ENCODE peak calls at places on chromosomes 13 and 19, in four cellular contexts. F, D, W and E are unnamed samples.

GRCh38 chr19:18408053-18408476 is 10.6 kb upstream of the LRRC25 start:
- DNase-seq in W (peak), D (no peak), F (peak), E (peak)

GRCh38 chr13:71015021-71015420 is 852.0 kb downstream of the DACH1 start:
- DNase-seq in F (no peak), W (no peak), D (no peak), E (no peak)

GRCh38 chr13:114298866-114299265 is 15.4 kb upstream of the CHAMP1 start:
- DNase-seq in W (no peak), F (no peak), D (no peak), E (no peak)

GRCh38 chr13:58883405-58883804 is 1251.9 kb downstream of the PCDH17 start:
- DNase-seq in W (no peak), F (no peak), D (no peak), E (no peak)

GRCh38 chr19:10228925-10229324 is 2.2 kb downstream of the S1PR2 start:
- DNase-seq in F (peak), W (no peak), D (peak), E (peak)

GRCh38 chr13:24906268-24906667 is 142.3 kb downstream of the RNF17 start:
- DNase-seq in D (no peak), F (no peak), W (no peak), E (no peak)

GRCh38 chr13:66809496-66809895 is 420.6 kb downstream of the PCDH9 start:
- DNase-seq in W (no peak), D (no peak), F (no peak), E (no peak)

GRCh38 chr13:114107686-114108081 is 24.7 kb downstream of the RASA3 start:
- DNase-seq in D (no peak), W (no peak), F (peak), E (no peak)

GRCh38 chr19:54373781-54374266 is 9.1 kb upstream of the LAIR1 start:
- DNase-seq in W (no peak), D (no peak), F (no peak), E (no peak)

GRCh38 chr13:33355470-33355869 is 69.9 kb upstream of the STARD13 start:
- DNase-seq in W (no peak), F (no peak), D (no peak), E (no peak)

GRCh38 chr13:30191491-30192100 is 115.8 kb downstream of the KATNAL1 start:
- DNase-seq in D (no peak), F (no peak), W (no peak), E (no peak)

GRCh38 chr19:58570770-58571574 is 2.2 kb downstream of the MZF1 start:
- DNase-seq in D (no peak), F (no peak), W (no peak), E (no peak)

GRCh38 chr19:16612631-16613030 is 15.4 kb downstream of the MED26 start:
- DNase-seq in W (no peak), F (no peak), D (no peak), E (no peak)

GRCh38 chr13:40193290-40194203 is 472.9 kb downstream of the FOXO1 start:
- DNase-seq in D (no peak), F (no peak), W (no peak), E (no peak)

GRCh38 chr13:113584205-113584869 is at the start of gene TFDP1:
- DNase-seq in F (peak), W (peak), D (peak), E (peak)

GRCh38 chr13:100039740-100040139 is 49.2 kb upstream of the PCCA start:
- DNase-seq in D (peak), W (no peak), F (no peak), E (no peak)

GRCh38 chr13:52128714-52129700 is at the start of gene NEK5:
- DNase-seq in W (no peak), D (peak), F (peak), E (peak)

GRCh38 chr13:31029129-31029528 is 96.7 kb downstream of the TEX26 start:
- DNase-seq in F (peak), W (no peak), D (no peak), E (no peak)

GRCh38 chr19:15463865-15464371 is 426 bp downstream of the RASAL3 start:
- DNase-seq in F (no peak), D (no peak), W (no peak), E (no peak)

GRCh38 chr13:59755647-59756290 is 408.0 kb downstream of the DIAPH3 start:
- DNase-seq in D (no peak), F (no peak), W (no peak), E (no peak)

GRCh38 chr13:41034382-41034781 is 15.3 kb upstream of the ELF1 start:
- DNase-seq in W (no peak), F (no peak), D (no peak), E (no peak)

GRCh38 chr13:65594255-65594654 is 1635.9 kb downstream of the PCDH9 start:
- DNase-seq in W (no peak), D (no peak), F (peak), E (no peak)

GRCh38 chr19:16628984-16629691 is 1.1 kb upstream of the MED26 start:
- DNase-seq in W (peak), D (no peak), F (peak), E (peak)

GRCh38 chr19:51531349-51532315 is at the start of gene SIGLEC6:
- DNase-seq in D (no peak), W (peak), F (no peak), E (no peak)

GRCh38 chr13:112182831-112183543 is 116.0 kb downstream of the SOX1 start:
- DNase-seq in F (no peak), D (peak), W (no peak), E (no peak)

GRCh38 chr13:79671420-79671819 is 190.5 kb downstream of the NDFIP2 start:
- DNase-seq in W (no peak), F (no peak), D (no peak), E (no peak)

GRCh38 chr13:67408823-67409222 is 178.7 kb upstream of the PCDH9 start:
- DNase-seq in F (no peak), D (peak), W (no peak), E (no peak)

GRCh38 chr13:99585609-99586008 is 84.3 kb downstream of the TM9SF2 start:
- DNase-seq in W (no peak), D (no peak), F (no peak), E (no peak)

GRCh38 chr13:40665754-40666057 is 735 bp downstream of the FOXO1 start:
- DNase-seq in D (no peak), W (no peak), F (peak), E (peak)

GRCh38 chr13:77767413-77767812 is 69.9 kb downstream of the SLAIN1 start:
- DNase-seq in D (peak), F (no peak), W (no peak), E (no peak)

GRCh38 chr19:39032164-39032918 is at the start of gene FBXO27:
- DNase-seq in W (no peak), F (peak), D (no peak), E (peak)

GRCh38 chr13:108785844-108786243 is 156.4 kb downstream of the MYO16 start:
- DNase-seq in W (no peak), F (no peak), D (no peak), E (no peak)

GRCh38 chr19:41588497-41589209 is 12.7 kb downstream of the CEACAM21 start:
- DNase-seq in W (no peak), F (no peak), D (peak), E (peak)

GRCh38 chr19:39937094-39937493 is 2.7 kb upstream of the FCGBP start:
- DNase-seq in D (no peak), F (no peak), W (peak), E (no peak)

GRCh38 chr13:78241278-78241919 is 322.8 kb upstream of the EDNRB start:
- DNase-seq in W (no peak), D (peak), F (peak), E (peak)

GRCh38 chr19:43478323-43478722 is 12.9 kb upstream of the LYPD3 start:
- DNase-seq in F (no peak), W (no peak), D (no peak), E (no peak)
- TF ChIP-seq NFIC in F (no peak), W (no peak), D (no peak), E (no peak)

GRCh38 chr13:96968027-96968426 is 26.2 kb downstream of the OXGR1 start:
- DNase-seq in F (no peak), D (no peak), W (no peak), E (no peak)

GRCh38 chr13:96967248-96967745 is 27.0 kb downstream of the OXGR1 start:
- DNase-seq in D (peak), W (no peak), F (no peak), E (peak)

GRCh38 chr13:96966415-96967102 is 27.7 kb downstream of the OXGR1 start:
- DNase-seq in D (no peak), F (no peak), W (no peak), E (no peak)

GRCh38 chr13:96960379-96960778 is 33.9 kb downstream of the OXGR1 start:
- DNase-seq in W (no peak), F (no peak), D (no peak), E (no peak)

GRCh38 chr13:96963786-96964475 is 30.3 kb downstream of the OXGR1 start:
- DNase-seq in F (no peak), W (no peak), D (no peak), E (no peak)
- TF ChIP-seq MAX in F (no peak), W (no peak), D (no peak), E (no peak)

DNA sequence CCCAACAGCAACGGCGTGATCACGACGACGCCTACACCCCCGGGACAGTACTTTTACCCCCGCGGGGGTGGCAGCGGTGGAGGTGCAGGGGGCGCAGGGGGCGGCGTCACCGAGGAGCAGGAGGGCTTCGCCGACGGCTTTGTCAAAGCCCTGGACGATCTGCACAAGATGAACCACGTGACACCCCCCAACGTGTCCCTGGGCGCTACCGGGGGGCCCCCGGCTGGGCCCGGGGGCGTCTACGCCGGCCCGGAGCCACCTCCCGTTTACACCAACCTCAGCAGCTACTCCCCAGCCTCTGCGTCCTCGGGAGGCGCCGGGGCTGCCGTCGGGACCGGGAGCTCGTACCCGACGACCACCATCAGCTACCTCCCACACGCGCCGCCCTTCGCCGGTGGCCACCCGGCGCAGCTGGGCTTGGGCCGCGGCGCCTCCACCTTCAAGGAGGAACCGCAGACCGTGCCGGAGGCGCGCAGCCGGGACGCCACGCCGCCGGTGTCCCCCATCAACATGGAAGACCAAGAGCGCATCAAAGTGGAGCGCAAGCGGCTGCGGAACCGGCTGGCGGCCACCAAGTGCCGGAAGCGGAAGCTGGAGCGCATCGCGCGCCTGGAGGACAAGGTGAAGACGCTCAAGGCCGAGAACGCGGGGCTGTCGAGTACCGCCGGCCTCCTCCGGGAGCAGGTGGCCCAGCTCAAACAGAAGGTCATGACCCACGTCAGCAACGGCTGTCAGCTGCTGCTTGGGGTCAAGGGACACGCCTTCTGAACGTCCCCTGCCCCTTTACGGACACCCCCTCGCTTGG is 964 bp downstream of the JUNB start:
- DNase-seq in D (peak), F (peak), W (no peak), E (peak)
- TF ChIP-seq RAD21 in D (no peak), F (no peak), W (no peak), E (no peak)

DNA sequence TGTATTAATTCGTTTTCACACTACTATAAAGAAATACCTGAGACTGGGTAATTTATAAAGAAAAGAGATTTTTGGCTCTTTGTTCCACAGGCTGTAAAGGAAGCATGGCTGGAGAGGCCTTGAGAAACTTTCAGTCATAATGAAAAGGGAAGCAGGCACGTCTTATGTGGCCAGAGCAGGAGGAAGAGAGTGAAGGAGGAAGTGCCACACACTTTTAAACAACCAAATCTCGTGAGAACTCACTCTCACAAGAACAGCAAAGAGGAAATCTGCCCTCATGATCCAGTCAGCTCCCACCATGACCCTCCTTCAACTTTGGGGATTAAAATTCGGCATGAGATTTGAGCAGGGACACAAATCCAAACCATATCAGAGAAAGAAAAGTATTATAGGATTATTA is 1255.9 kb upstream of the MIR17HG start:
- DNase-seq in F (no peak), D (no peak), W (no peak), E (no peak)
- TF ChIP-seq NFIC in F (no peak), D (no peak), W (no peak), E (no peak)

GRCh38 chr13:19382111-19382510 is 179.2 kb downstream of the TPTE2 start:
- DNase-seq in W (no peak), D (no peak), F (peak), E (no peak)
- TF ChIP-seq MAX in W (no peak), D (no peak), F (no peak), E (no peak)

GRCh38 chr19:1247747-1248453 is 483 bp upstream of the MIDN start:
- DNase-seq in D (peak), W (no peak), F (peak), E (peak)

GRCh38 chr19:1245884-1246816 is 2.2 kb upstream of the MIDN start:
- DNase-seq in F (no peak), W (no peak), D (peak), E (no peak)

GRCh38 chr19:1243768-1244692 is 2.5 kb downstream of the ATP5F1D start:
- DNase-seq in W (no peak), F (peak), D (peak), E (no peak)

GRCh38 chr19:1245468-1245867 is 2.9 kb upstream of the MIDN start:
- DNase-seq in W (no peak), D (no peak), F (no peak), E (no peak)

DNA sequence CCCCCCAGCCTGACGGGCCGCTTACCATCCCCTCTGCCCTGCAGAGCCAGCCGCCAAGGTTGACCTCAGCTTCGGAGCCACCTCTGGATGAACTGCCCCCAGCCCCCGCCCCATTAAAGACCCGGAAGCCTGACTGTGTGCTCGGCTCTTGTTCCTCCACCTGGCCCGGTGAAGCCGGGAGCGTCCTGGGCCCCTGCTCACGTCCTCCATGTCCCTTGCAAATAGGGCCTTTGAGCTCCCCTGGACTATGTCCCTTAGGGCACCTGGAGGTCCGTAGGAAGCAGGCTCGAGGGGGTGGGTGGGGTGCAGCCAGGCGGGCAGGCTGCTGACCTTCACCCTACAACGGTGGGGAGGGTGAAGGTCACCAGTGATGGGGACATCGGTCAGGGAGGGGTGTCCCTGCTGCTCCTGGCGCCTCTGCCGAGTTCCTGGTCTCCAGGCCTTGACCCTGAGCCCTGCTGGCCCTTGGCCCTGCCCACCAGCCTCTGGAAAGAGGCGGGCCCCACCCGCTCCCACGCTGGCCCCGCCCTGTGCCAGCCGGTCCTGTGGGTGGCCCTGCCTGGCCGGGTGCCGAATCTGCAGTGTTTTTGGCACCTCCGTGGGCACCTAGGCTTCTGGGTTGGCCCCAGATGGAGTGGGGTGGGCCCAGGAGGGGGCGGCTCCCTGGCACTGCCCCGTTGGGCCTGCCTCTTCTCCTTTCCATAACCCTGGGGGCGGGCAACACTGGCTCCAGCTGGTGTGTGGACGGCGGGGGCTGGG is 3.3 kb downstream of the ATP5F1D start:
- DNase-seq in D (peak), F (no peak), W (no peak), E (no peak)
- TF ChIP-seq RAD21 in D (no peak), F (no peak), W (no peak), E (no peak)

GRCh38 chr19:44848036-44848804 is 2.1 kb downstream of the NECTIN2 start:
- DNase-seq in D (no peak), W (no peak), F (peak), E (no peak)

GRCh38 chr19:44847144-44848035 is 1.3 kb downstream of the NECTIN2 start:
- DNase-seq in D (peak), W (no peak), F (peak), E (peak)

GRCh38 chr19:44845612-44846454 is at the start of gene NECTIN2:
- DNase-seq in F (peak), W (peak), D (peak), E (peak)

GRCh38 chr19:44845286-44845611 is 848 bp upstream of the NECTIN2 start:
- DNase-seq in F (no peak), W (no peak), D (no peak), E (no peak)

DNA sequence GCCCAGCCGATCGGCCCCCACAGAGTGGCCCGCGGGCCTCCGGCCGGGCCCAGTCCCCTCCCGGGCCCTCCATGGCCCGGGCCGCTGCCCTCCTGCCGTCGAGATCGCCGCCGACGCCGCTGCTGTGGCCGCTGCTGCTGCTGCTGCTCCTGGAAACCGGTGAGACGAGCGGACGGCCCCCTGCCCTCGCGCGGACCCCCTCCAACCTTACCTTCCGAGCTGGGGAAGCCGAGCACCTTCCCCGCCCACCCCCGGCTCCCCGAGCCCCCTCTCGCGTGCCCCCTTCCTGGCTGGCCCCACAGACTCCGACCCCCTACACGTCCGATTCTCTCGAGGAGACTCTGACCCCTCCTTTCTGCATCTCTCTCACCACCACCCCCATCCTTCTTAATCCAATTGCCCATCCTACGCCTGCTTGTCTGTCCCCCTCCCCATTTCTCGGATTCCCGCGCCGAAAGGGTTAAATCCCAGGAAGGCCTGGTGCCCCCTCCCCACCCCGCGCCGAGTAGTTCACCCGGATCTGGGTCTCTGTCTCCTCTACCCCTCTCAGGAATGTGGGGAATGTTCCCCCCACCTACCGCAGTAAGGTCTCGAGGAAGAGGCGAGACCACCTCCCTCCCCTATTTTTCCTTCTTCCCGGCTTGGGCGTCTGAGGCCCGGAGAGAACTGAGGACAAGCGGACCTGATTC is 502 bp downstream of the NECTIN2 start:
- DNase-seq in F (peak), D (no peak), W (no peak), E (no peak)
- TF ChIP-seq NFIC in F (no peak), D (no peak), W (no peak), E (no peak)